ENCODE peak calls at places on chromosomes 13 and 19, in five cellular contexts. V, S, E, K and W are unnamed samples.

GRCh38 chr13:49627831-49628652 is at the start of gene ARL11:
- DNase-seq in K (peak; percentile 73), E (peak; percentile 39), V (peak; percentile 98), S (no peak), W (peak; percentile 60)

GRCh38 chr13:21344662-21345176 is 114.4 kb downstream of the ZDHHC20 start:
- DNase-seq in V (peak; percentile 72), K (no peak), S (no peak), E (no peak), W (no peak)

GRCh38 chr19:45919678-45920077 is 5.1 kb upstream of the NANOS2 start:
- DNase-seq in V (no peak), S (no peak), K (no peak), E (no peak), W (no peak)

GRCh38 chr19:55373993-55374757 is 2.5 kb upstream of the TMEM190 start:
- DNase-seq in E (no peak), S (no peak), K (no peak), V (no peak), W (no peak)

GRCh38 chr13:40102854-40103253 is 447.4 kb downstream of the COG6 start:
- DNase-seq in S (peak; percentile 32), E (no peak), V (no peak), K (no peak), W (peak; percentile 13)

GRCh38 chr19:13817615-13818371 is 22.6 kb downstream of the ZSWIM4 start:
- DNase-seq in K (peak; percentile 98), S (no peak), E (no peak), V (no peak), W (peak; percentile 94)

GRCh38 chr13:98142427-98143156 is at the start of gene FARP1:
- DNase-seq in K (no peak), E (no peak), V (no peak), S (peak; percentile 62), W (peak; percentile 66)

GRCh38 chr13:77779461-77780272 is 82.2 kb downstream of the SLAIN1 start:
- DNase-seq in K (no peak), E (peak; percentile 24), S (peak; percentile 26), V (peak; percentile 93), W (no peak)

GRCh38 chr13:68574053-68574452 is 1343.9 kb upstream of the PCDH9 start:
- DNase-seq in S (peak; percentile 2), V (no peak), E (no peak), K (no peak), W (no peak)

GRCh38 chr19:54302252-54302651 is 10.7 kb downstream of the LILRA5 start:
- DNase-seq in E (no peak), S (no peak), V (peak; percentile 89), K (no peak), W (no peak)

GRCh38 chr19:16527971-16528521 is 14.2 kb downstream of the CHERP start:
- DNase-seq in E (no peak), S (no peak), V (peak; percentile 30), K (no peak), W (peak; percentile 20)

GRCh38 chr13:40611004-40611403 is 55.4 kb downstream of the FOXO1 start:
- DNase-seq in E (no peak), V (no peak), S (no peak), K (no peak), W (no peak)

GRCh38 chr13:97879646-97880297 is 73.7 kb upstream of the IPO5 start:
- DNase-seq in E (no peak), K (no peak), S (no peak), V (no peak), W (no peak)

GRCh38 chr13:21879263-21879914 is 208.5 kb downstream of the FGF9 start:
- DNase-seq in K (no peak), V (no peak), S (no peak), E (no peak), W (no peak)

GRCh38 chr13:69496951-69497350 is 610.7 kb upstream of the ATXN8OS start:
- DNase-seq in S (no peak), K (no peak), E (no peak), V (no peak), W (no peak)

GRCh38 chr13:29859971-29860370 is 9.6 kb upstream of the UBL3 start:
- DNase-seq in K (no peak), S (no peak), E (no peak), V (peak; percentile 84), W (no peak)

GRCh38 chr19:33446156-33446917 is 72.8 kb downstream of the CEBPG start:
- DNase-seq in S (no peak), K (no peak), E (no peak), V (no peak), W (no peak)

GRCh38 chr13:96662036-96662435 is 332.2 kb downstream of the OXGR1 start:
- DNase-seq in K (no peak), S (no peak), V (no peak), E (no peak), W (no peak)

GRCh38 chr19:610071-610800 is 20.6 kb downstream of the HCN2 start:
- DNase-seq in S (no peak), E (no peak), V (peak; percentile 67), K (no peak), W (no peak)

GRCh38 chr13:94178625-94179244 is 300.7 kb downstream of the DCT start:
- DNase-seq in S (peak; percentile 53), V (peak; percentile 10), E (no peak), K (no peak), W (no peak)

GRCh38 chr19:37763488-37763887 is 15.9 kb downstream of the ZNF573 start:
- DNase-seq in K (no peak), V (no peak), E (no peak), S (no peak), W (no peak)

GRCh38 chr19:9881720-9882119 is 46.6 kb downstream of the PIN1 start:
- DNase-seq in E (no peak), K (no peak), V (no peak), S (no peak), W (no peak)

DNA sequence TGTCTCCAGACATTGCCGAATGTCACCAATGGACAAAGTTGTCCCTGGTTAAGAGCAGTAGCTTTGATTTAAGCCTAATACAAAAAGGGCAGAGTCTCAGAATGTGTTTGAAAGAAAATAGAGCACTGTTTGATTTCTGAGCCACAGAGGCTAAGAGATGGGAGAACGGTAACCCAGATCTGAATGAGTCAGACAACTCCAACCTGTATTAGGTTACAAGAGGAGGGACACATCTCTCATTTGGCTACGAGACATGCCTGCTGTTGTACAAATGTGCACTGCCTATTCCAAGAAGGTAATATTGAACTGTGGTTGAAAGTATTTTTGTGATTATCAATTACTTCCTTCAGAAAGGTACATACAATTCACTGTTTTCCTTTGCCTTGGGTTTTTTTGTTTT is 4.9 kb upstream of the HSPH1 start:
- DNase-seq in E (no peak), V (no peak), S (peak; percentile 56), K (no peak), W (no peak)
- TF ChIP-seq GABPA in E (no peak), V (no peak), S (no peak), K (no peak), W (no peak)

DNA sequence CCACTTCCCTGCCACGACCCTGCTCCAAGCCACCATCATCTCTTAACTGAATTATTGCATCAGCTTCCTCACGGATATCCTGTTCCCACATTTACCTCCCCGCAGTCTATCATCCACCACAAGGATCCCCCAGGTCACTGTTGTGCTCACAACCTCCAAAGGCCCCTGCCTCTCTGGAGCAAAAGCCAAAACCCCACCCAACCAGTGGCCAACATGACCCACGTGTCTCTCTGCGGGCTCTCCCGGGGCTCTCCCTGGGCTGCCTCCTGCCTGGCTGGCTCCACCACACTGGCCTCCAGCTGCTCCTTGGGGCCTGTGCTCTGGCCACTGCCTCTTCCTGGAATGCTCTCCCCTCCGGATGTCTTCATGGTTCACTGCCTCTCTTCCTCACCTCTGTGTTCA is 809.3 kb downstream of the UQCRFS1 start:
- DNase-seq in S (no peak), V (no peak), E (no peak), K (no peak), W (no peak)
- TF ChIP-seq GABPA in S (no peak), V (no peak), E (no peak), K (no peak), W (peak; percentile 54)

DNA sequence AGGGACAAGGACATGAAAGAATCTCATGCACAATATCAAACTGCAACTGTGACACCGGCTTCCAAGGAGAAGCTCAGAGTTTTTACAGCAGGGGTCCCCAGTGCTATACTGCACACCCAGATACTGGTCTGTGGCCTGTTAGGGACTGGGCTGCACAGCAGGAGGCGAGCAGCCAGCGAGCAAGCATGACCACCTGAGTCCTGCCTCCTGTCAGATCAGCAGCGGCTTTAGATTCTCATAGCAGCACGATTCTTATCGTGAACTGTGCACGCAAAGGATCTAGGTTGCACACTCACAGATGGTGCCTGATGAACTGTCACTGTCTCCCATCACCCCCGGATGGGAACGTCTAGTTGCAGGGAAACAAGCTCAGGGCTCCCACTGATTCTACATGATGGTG is 13.1 kb upstream of the CD22 start:
- DNase-seq in V (no peak), K (no peak), E (no peak), S (peak; percentile 67), W (peak; percentile 81)
- TF ChIP-seq GABPA in V (no peak), K (no peak), E (no peak), S (no peak), W (no peak)

GRCh38 chr19:18014197-18014596 is 6.2 kb downstream of the ARRDC2 start:
- DNase-seq in S (no peak), E (no peak), K (no peak), V (no peak), W (no peak)
- TF ChIP-seq GABPA in S (no peak), E (no peak), K (no peak), V (no peak), W (no peak)

DNA sequence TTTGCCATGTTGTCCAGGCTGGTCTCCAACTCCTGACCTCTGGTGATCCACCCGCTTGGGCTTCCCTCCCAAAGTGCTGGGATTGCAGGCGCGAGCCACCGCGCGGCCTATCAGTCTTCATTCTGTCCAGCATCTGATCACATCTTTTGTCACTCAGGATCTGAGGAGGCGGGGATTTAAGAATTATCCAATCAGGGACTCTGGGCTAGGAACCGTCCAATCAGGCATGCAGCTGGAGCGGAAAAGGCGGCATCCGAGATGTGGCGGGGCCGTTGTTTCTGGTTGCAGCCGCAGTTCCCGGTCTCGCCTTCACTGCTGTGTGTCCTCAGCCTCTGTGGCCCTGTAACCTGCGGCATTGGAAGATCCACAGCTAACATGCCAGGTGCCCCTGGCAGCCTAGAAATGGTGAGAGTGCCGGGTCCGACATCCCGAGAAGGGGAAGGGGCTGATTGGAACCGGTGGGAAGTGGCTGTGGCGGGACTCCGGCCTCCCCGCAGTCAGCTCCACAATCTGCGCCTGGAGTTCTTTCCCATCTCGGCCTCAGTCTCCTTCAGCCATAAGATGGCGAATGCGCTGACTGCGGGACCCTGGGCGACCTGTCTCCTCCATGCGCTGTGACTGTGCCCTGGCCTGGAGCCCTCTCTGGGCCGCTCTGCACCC is at the start of gene ZNF729:
- DNase-seq in E (no peak), K (no peak), S (no peak), V (no peak), W (no peak)
- TF ChIP-seq GABPA in E (no peak), K (no peak), S (no peak), V (no peak), W (no peak)

GRCh38 chr19:6743071-6743470 is 3.6 kb downstream of the TRIP10 start:
- DNase-seq in E (no peak), S (no peak), V (no peak), K (no peak), W (no peak)
- TF ChIP-seq GABPA in E (no peak), S (no peak), V (no peak), K (no peak), W (no peak)